ENCODE peak calls at places on chromosome 14, in eight cellular contexts. A is renal cortical epithelial cell; H is coronary artery; R is HTR-8/SVneo; W is SJSA1; G is activated naive CD8-positive, alpha-beta T cell treated with anti-CD3 and anti-CD28 coated beads for 36 hours; L is T-cell; I is right atrium auricular region. N is an unnamed sample.

GRCh38 chr14:72975776-72976175 is 49.5 kb downstream of the DCAF4 start:
- DNase-seq in A (no peak), H (no peak), R (no peak), W (no peak), G (no peak), L (no peak), I (no peak), N (no peak)

GRCh38 chr14:95163132-95163531 is 5.8 kb upstream of the DICER1 start:
- DNase-seq in A (no peak), H (no peak), R (no peak), W (no peak), G (no peak), L (no peak), I (no peak), N (no peak)

GRCh38 chr14:100988956-100989355 is 85.4 kb upstream of the RTL1 start:
- DNase-seq in A (no peak), H (no peak), R (no peak), W (no peak), G (no peak), L (no peak), I (no peak), N (no peak)

GRCh38 chr14:103828315-103828967 is 18.9 kb downstream of the PPP1R13B start:
- DNase-seq in A (no peak), H (no peak), R (no peak), W (no peak), G (peak), L (no peak), I (peak), N (no peak)

GRCh38 chr14:101363261-101363555 is 198.1 kb upstream of the DIO3 start:
- DNase-seq in A (no peak), H (no peak), R (no peak), W (no peak), G (no peak), L (no peak), I (no peak), N (no peak)

GRCh38 chr14:103078420-103078749 is 5.6 kb upstream of the LBHD2 start:
- DNase-seq in A (peak), H (no peak), R (peak), W (peak), G (peak), L (peak), I (peak), N (peak)

GRCh38 chr14:80996049-80996901 is 40.9 kb downstream of the TSHR start:
- DNase-seq in A (peak), H (no peak), R (peak), W (no peak), G (peak), L (no peak), I (peak), N (no peak)

GRCh38 chr14:102363182-102363952 is 626 bp downstream of the TECPR2 start:
- DNase-seq in A (peak), H (no peak), R (peak), W (no peak), G (peak), L (peak), I (peak), N (no peak)

GRCh38 chr14:91140672-91141071 is 26.8 kb downstream of the DGLUCY start:
- DNase-seq in A (peak), H (no peak), R (peak), W (no peak), G (no peak), L (no peak), I (no peak), N (no peak)

GRCh38 chr14:81980601-81981310 is 447.1 kb upstream of the SEL1L start:
- DNase-seq in A (no peak), H (no peak), R (no peak), W (no peak), G (no peak), L (no peak), I (no peak), N (no peak)

GRCh38 chr14:104356738-104357688 is 218.6 kb downstream of the KIF26A start:
- DNase-seq in A (no peak), H (peak), R (no peak), W (no peak), G (no peak), L (no peak), I (no peak), N (no peak)